ENCODE peak calls at places on chromosomes 12 and 14, in six cellular contexts. M, V, C, R, Z and G are unnamed samples.
A peak's percentile ranks its signal among the peaks of the same experiment; 100 is the strongest.

GRCh38 chr12:308511-308910 is 45.9 kb upstream of the SLC6A13 start:
- DNase-seq in R (no peak), C (no peak), Z (no peak), M (no peak), V (no peak), G (no peak)

GRCh38 chr12:4242595-4242994 is 31.0 kb upstream of the CCND2 start:
- DNase-seq in V (no peak), R (no peak), M (no peak), C (no peak), Z (no peak), G (no peak)

GRCh38 chr14:92609955-92610354 is 96.4 kb downstream of the RIN3 start:
- DNase-seq in M (no peak), V (no peak), C (no peak), Z (no peak), R (no peak), G (no peak)

GRCh38 chr14:22276913-22277816 is 311.9 kb downstream of the DAD1 start:
- DNase-seq in V (no peak), C (peak; percentile 33), Z (peak; percentile 11), M (no peak), R (peak; percentile 2), G (no peak)

GRCh38 chr12:93908846-93909592 is 231.8 kb downstream of the CRADD start:
- DNase-seq in V (no peak), Z (no peak), C (no peak), M (no peak), R (no peak), G (no peak)

GRCh38 chr12:53170245-53170644 is 10.3 kb upstream of the ZNF740 start:
- DNase-seq in M (no peak), C (no peak), R (no peak), V (no peak), Z (no peak), G (no peak)

GRCh38 chr12:6215932-6216494 is 15.8 kb downstream of the CD9 start:
- DNase-seq in M (no peak), R (no peak), V (peak; percentile 68), Z (no peak), C (peak; percentile 100), G (no peak)

GRCh38 chr12:106769078-106769477 is 5.4 kb upstream of the RIC8B start:
- DNase-seq in Z (peak; percentile 30), M (no peak), R (no peak), V (no peak), C (peak; percentile 97), G (no peak)

GRCh38 chr12:50066402-50066801 is 9.0 kb downstream of the ASIC1 start:
- DNase-seq in Z (no peak), R (no peak), V (no peak), C (peak; percentile 30), M (no peak), G (no peak)

GRCh38 chr14:56339855-56340701 is 221.9 kb downstream of the PELI2 start:
- DNase-seq in Z (peak; percentile 77), R (peak; percentile 33), M (peak; percentile 19), C (peak; percentile 56), V (no peak), G (no peak)

GRCh38 chr12:88944403-88944802 is 364.1 kb upstream of the KITLG start:
- DNase-seq in C (peak; percentile 37), R (no peak), Z (no peak), V (peak; percentile 81), M (no peak), G (no peak)

GRCh38 chr12:93645702-93646101 is 31.5 kb upstream of the CRADD start:
- DNase-seq in M (no peak), C (no peak), Z (no peak), R (no peak), V (no peak), G (no peak)

GRCh38 chr12:57133916-57134315 is 5.6 kb downstream of the LRP1 start:
- DNase-seq in C (no peak), V (no peak), Z (no peak), R (no peak), M (no peak), G (peak; percentile 16)

GRCh38 chr14:105042813-105043212 is 21.9 kb upstream of the CDCA4 start:
- DNase-seq in R (no peak), M (no peak), Z (no peak), V (no peak), C (no peak), G (no peak)

GRCh38 chr12:47921907-47922306 is 17.1 kb upstream of the VDR start:
- DNase-seq in V (no peak), C (no peak), M (no peak), Z (no peak), R (no peak), G (no peak)

GRCh38 chr14:77238356-77238755 is 32.6 kb downstream of the NGB start:
- DNase-seq in M (no peak), R (no peak), Z (no peak), V (no peak), C (no peak), G (no peak)

GRCh38 chr12:65810036-65810435 is 14.2 kb upstream of the HMGA2 start:
- DNase-seq in C (no peak), M (no peak), Z (no peak), R (no peak), V (no peak), G (no peak)

GRCh38 chr12:8078400-8078799 is 3.7 kb upstream of the NECAP1 start:
- DNase-seq in R (peak; percentile 19), V (peak; percentile 22), Z (no peak), M (peak; percentile 55), C (peak; percentile 76), G (no peak)

GRCh38 chr12:96906849-96907664 is at the start of gene NEDD1:
- DNase-seq in M (peak; percentile 70), V (no peak), C (peak; percentile 88), Z (peak; percentile 96), R (peak; percentile 80), G (peak; percentile 91)

GRCh38 chr12:46959484-46959883 is 119.9 kb upstream of the PCED1B start:
- DNase-seq in V (no peak), C (peak; percentile 54), Z (no peak), R (no peak), M (no peak), G (no peak)

GRCh38 chr12:116784238-116784612 is 46.1 kb downstream of the RNFT2 start:
- DNase-seq in R (no peak), C (no peak), M (no peak), V (no peak), Z (no peak), G (no peak)

GRCh38 chr12:46677749-46678148 is 148.0 kb downstream of the SLC38A4 start:
- DNase-seq in C (peak; percentile 55), M (no peak), Z (no peak), R (no peak), V (no peak), G (no peak)

GRCh38 chr12:69007858-69008314 is 74.9 kb upstream of the CPM start:
- DNase-seq in V (no peak), Z (peak; percentile 40), C (no peak), M (no peak), R (no peak), G (no peak)

GRCh38 chr14:76917759-76918175 is 91.6 kb downstream of the LRRC74A start:
- DNase-seq in M (no peak), C (no peak), V (no peak), Z (no peak), R (no peak), G (no peak)

GRCh38 chr12:75890141-75890540 is 141.4 kb downstream of the PHLDA1 start:
- DNase-seq in M (no peak), V (no peak), R (no peak), C (no peak), Z (no peak), G (no peak)

GRCh38 chr12:15705606-15706005 is 83.6 kb downstream of the EPS8 start:
- DNase-seq in V (no peak), M (no peak), Z (no peak), C (no peak), R (no peak), G (no peak)

GRCh38 chr12:80938397-80938796 is 663 bp upstream of the LIN7A start:
- DNase-seq in M (no peak), Z (no peak), C (no peak), R (no peak), V (no peak), G (no peak)

GRCh38 chr12:3683670-3684069 is 69.2 kb downstream of the CRACR2A start:
- DNase-seq in R (no peak), M (no peak), V (no peak), Z (no peak), C (no peak), G (no peak)

GRCh38 chr12:42769455-42769854 is 179.9 kb upstream of the PRICKLE1 start:
- DNase-seq in V (no peak), M (no peak), Z (no peak), C (no peak), R (no peak), G (no peak)

GRCh38 chr12:30416631-30417030 is 279.0 kb downstream of the IPO8 start:
- DNase-seq in Z (no peak), R (no peak), M (no peak), C (no peak), V (no peak), G (no peak)

GRCh38 chr14:68369289-68369925 is 423.5 kb downstream of the ZFP36L1 start:
- DNase-seq in V (no peak), M (no peak), R (peak; percentile 13), C (no peak), Z (no peak), G (no peak)